ENCODE peak calls at places on chromosomes 6 and 20, in four cellular contexts. I, D, A and S are unnamed samples.

GRCh38 chr6:147117580-147117979 is 86.6 kb upstream of the STXBP5 start:
- DNase-seq in I (no peak), D (no peak), A (no peak), S (peak; percentile 62)

GRCh38 chr6:79694623-79695311 is 63.6 kb downstream of the SH3BGRL2 start:
- DNase-seq in I (peak; percentile 10), D (no peak), A (no peak), S (peak; percentile 9)

GRCh38 chr20:33563788-33564187 is 73.9 kb downstream of the CBFA2T2 start:
- DNase-seq in I (no peak), D (no peak), A (no peak), S (no peak)

GRCh38 chr6:12060780-12061619 is 48.9 kb downstream of the HIVEP1 start:
- DNase-seq in I (peak; percentile 82), D (peak; percentile 76), A (peak; percentile 80), S (no peak)

GRCh38 chr20:46978871-46979536 is 84.4 kb downstream of the EYA2 start:
- DNase-seq in I (no peak), D (no peak), A (no peak), S (no peak)

GRCh38 chr6:81950877-81951276 is 198.4 kb upstream of the TENT5A start:
- DNase-seq in I (peak; percentile 86), D (peak; percentile 71), A (no peak), S (peak; percentile 88)

GRCh38 chr6:122476131-122476530 is 4.5 kb upstream of the SERINC1 start:
- DNase-seq in I (peak; percentile 9), D (peak; percentile 42), A (no peak), S (peak; percentile 40)

GRCh38 chr6:141024526-141024925 is 1108.2 kb upstream of the GJE1 start:
- DNase-seq in I (no peak), D (no peak), A (no peak), S (peak; percentile 18)

GRCh38 chr20:732727-733126 is 35.6 kb downstream of the SLC52A3 start:
- DNase-seq in I (no peak), D (no peak), A (no peak), S (no peak)

GRCh38 chr6:63764318-63764916 is 128.8 kb downstream of the PHF3 start:
- DNase-seq in I (peak; percentile 18), D (peak; percentile 66), A (no peak), S (peak; percentile 60)

GRCh38 chr6:149910721-149911151 is 12.2 kb downstream of the RAET1G start:
- DNase-seq in I (no peak), D (no peak), A (no peak), S (no peak)

GRCh38 chr20:25221592-25222460 is 26.1 kb upstream of the PYGB start:
- DNase-seq in I (no peak), D (no peak), A (no peak), S (no peak)

GRCh38 chr20:48827880-48828733 is at the start of gene PREX1:
- DNase-seq in I (peak; percentile 79), D (peak; percentile 84), A (peak; percentile 83), S (peak; percentile 32)

GRCh38 chr6:134315189-134315588 is 2.7 kb downstream of the SGK1 start:
- DNase-seq in I (no peak), D (no peak), A (no peak), S (no peak)

GRCh38 chr20:21661488-21662055 is 43.9 kb upstream of the PAX1 start:
- DNase-seq in I (no peak), D (no peak), A (no peak), S (no peak)

GRCh38 chr20:45308078-45308778 is at the start of gene MATN4:
- DNase-seq in I (no peak), D (no peak), A (peak; percentile 73), S (no peak)

GRCh38 chr6:116111552-116112528 is 11.2 kb downstream of the NT5DC1 start:
- DNase-seq in I (peak; percentile 35), D (peak; percentile 39), A (no peak), S (peak; percentile 61)

GRCh38 chr6:128208851-128209580 is 308.2 kb upstream of the THEMIS start:
- DNase-seq in I (peak; percentile 79), D (peak; percentile 41), A (no peak), S (peak; percentile 66)

GRCh38 chr6:35583893-35584688 is 71.4 kb upstream of the TULP1 start:
- DNase-seq in I (peak; percentile 62), D (peak; percentile 79), A (peak; percentile 60), S (peak; percentile 83)

GRCh38 chr6:36642913-36643817 is 35.3 kb upstream of the CDKN1A start:
- DNase-seq in I (peak; percentile 86), D (peak; percentile 82), A (peak; percentile 67), S (peak; percentile 96)

GRCh38 chr6:43186019-43186418 is 4.0 kb downstream of the CUL9 start:
- DNase-seq in I (no peak), D (no peak), A (no peak), S (no peak)

GRCh38 chr20:14219801-14220461 is 117.5 kb downstream of the FLRT3 start:
- DNase-seq in I (no peak), D (no peak), A (no peak), S (no peak)

GRCh38 chr6:127618729-127619128 is 41.8 kb downstream of the C6orf58 start:
- DNase-seq in I (no peak), D (peak; percentile 8), A (no peak), S (peak; percentile 35)

GRCh38 chr20:4763776-4764525 is 42.2 kb downstream of the PRND start:
- DNase-seq in I (no peak), D (no peak), A (no peak), S (no peak)

GRCh38 chr20:35216541-35216940 is 9.9 kb upstream of the MMP24 start:
- DNase-seq in I (no peak), D (no peak), A (no peak), S (peak; percentile 11)

GRCh38 chr6:44051516-44051915 is 75.7 kb downstream of the MRPL14 start:
- DNase-seq in I (peak; percentile 88), D (peak; percentile 87), A (no peak), S (peak; percentile 89)

GRCh38 chr6:148565321-148565926 is 181.4 kb upstream of the UST start:
- DNase-seq in I (peak; percentile 10), D (no peak), A (no peak), S (peak; percentile 40)

GRCh38 chr6:169988769-169989550 is 237.5 kb downstream of the ERMARD start:
- DNase-seq in I (no peak), D (no peak), A (no peak), S (no peak)

GRCh38 chr6:2909718-2910117 is 6.6 kb upstream of the SERPINB9 start:
- DNase-seq in I (peak; percentile 24), D (no peak), A (no peak), S (peak; percentile 14)

GRCh38 chr6:148251891-148252290 is 90.7 kb upstream of the SASH1 start:
- DNase-seq in I (no peak), D (no peak), A (no peak), S (no peak)

DNA sequence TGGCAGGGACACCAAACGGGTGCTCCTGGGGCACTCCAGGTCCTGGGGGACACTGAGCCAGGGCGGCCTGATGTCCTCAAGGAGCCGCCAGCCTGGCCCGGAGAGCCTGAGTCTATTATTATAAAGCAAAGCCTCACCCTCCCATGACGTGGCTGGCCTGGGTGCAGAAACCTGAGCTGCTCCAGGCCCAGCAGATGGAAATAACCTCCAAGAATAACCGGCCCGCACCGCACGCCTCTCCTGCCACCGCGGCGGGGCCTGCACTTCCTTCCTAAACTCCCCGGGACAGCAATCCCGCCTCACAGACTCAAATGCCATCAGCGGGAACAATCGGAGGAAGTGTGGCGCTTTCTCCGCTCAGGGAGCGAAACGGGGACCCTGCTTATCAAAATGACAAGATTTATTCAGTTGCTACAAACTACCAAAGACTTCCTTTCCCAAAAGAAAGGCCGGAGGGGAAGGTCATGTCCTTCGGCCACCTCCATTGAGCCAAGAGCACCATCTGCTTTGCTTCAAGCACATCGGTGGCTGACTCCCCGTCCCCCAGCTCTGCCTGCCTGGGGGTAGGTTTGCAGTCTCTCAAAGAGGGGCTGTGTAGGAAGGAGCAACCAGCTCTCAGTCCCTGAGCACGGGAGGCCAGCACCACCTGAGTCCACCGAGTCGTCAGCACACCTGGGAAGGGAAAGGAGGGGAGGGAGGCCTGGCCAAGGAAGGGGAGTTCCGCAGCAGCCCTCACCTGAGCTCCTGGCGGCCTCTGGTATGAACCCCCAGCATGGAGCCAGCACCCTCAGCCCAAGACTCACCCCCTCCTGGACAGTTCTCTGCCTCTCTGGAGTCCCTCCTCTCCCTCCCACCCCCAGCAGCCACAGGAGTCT is 78.6 kb upstream of the QKI start:
- DNase-seq in I (no peak), D (peak; percentile 59), A (peak; percentile 67), S (no peak)
- H3K4me3 ChIP-seq in I (no peak overlapping the region), D (no peak overlapping the region), A (no peak overlapping the region), S (no peak overlapping the region)

GRCh38 chr6:22250486-22250885 is 46.4 kb downstream of the PRL start:
- DNase-seq in I (no peak), D (peak; percentile 17), A (no peak), S (no peak)
- H3K4me3 ChIP-seq in I (no peak overlapping the region), D (no peak overlapping the region), A (no peak overlapping the region), S (no peak overlapping the region)

DNA sequence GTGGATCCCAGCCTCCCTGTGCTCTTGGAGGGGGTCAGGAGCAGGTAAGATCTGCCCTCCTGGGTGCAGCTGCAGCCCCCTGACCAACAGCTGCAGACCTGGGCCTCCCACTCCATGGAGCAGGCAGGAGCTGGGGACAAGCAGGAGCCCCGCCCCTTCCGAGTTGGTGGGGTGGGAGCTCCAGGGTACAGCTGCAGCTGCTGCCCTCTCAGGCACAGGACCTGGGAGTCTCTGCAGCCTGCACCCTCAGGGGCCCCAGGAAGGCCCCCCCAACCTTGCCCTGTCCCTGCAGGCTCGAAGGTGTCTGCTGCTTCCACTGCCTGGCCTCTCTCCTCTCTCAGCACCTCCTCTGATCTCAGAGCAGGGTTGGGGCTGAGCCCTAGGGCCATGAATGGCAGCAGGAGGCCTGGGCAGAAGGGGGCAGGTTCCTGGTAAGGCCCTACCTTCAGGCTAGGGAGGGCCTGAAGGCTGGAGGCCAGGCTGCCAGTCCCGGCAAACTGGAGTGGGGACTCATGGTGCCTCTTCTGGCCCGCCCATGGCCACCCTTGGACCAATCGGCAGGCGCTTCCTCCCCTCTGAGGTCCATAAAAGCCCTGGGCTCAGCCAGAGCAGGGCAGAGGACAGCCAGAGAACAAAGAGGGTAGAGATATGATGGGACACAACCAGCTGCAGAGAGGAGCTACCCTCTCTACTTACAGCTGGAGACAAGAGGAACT is 8.0 kb upstream of the PACSIN1 start:
- DNase-seq in I (no peak), D (no peak), A (no peak), S (no peak)
- H3K4me3 ChIP-seq in I (no peak overlapping the region), D (no peak overlapping the region), A (no peak overlapping the region), S (no peak overlapping the region)

GRCh38 chr20:38092260-38092857 is 58.8 kb downstream of the RPRD1B start:
- DNase-seq in I (no peak), D (no peak), A (no peak), S (peak; percentile 65)

GRCh38 chr20:38091447-38092216 is 58.1 kb downstream of the RPRD1B start:
- DNase-seq in I (peak; percentile 22), D (no peak), A (no peak), S (peak; percentile 15)

GRCh38 chr20:38094968-38095689 is 61.6 kb downstream of the RPRD1B start:
- DNase-seq in I (no peak), D (no peak), A (no peak), S (peak; percentile 24)

GRCh38 chr20:38094373-38094775 is 60.8 kb downstream of the RPRD1B start:
- DNase-seq in I (peak; percentile 69), D (peak; percentile 54), A (peak; percentile 72), S (peak; percentile 90)

DNA sequence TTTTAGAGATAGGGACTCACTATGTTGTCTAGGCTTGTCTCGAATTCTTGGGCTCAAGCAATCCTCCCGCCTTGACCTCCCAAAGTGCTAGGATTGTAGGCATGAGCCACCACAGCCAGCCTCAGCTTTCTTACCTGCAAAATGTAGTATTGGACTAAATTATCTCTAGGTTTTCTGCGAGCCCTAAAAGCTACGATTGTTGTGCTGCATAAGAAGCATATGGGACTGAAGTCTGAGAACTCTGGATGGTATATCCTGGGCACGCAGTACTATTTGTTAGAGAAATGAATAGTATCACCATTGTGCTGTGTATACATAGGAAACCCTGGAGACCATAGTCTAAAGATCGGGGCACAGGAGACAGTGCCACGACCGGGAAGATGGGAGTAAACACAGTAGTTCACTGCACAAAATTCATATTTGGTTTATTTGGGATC is 60.1 kb downstream of the RPRD1B start:
- DNase-seq in I (no peak), D (no peak), A (no peak), S (no peak)
- H3K4me3 ChIP-seq in I (no peak overlapping the region), D (no peak overlapping the region), A (no peak overlapping the region), S (no peak overlapping the region)